ENCODE peak calls at places on chromosomes 1 and 21, in six cellular contexts. E is Panc1, H is left ventricle myocardium inferior, B is kidney epithelial cell, Q is prostate gland, A is fibroblast of lung. D is an unnamed sample.

GRCh38 chr1:232340448-232340847 is 289.5 kb downstream of the SIPA1L2 start:
- DNase-seq in E (no peak), H (no peak), B (no peak), Q (no peak), A (no peak), D (no peak)

GRCh38 chr1:29977550-29977949 is 741.2 kb downstream of the PTPRU start:
- DNase-seq in E (no peak), H (no peak), B (no peak), Q (no peak), A (no peak), D (no peak)

GRCh38 chr1:43455205-43455889 is 1.6 kb upstream of the HYI start:
- DNase-seq in E (no peak), H (no peak), B (no peak), Q (no peak), A (no peak), D (no peak)

GRCh38 chr1:22048351-22049192 is 3.9 kb upstream of the CDC42 start:
- DNase-seq in E (no peak), H (no peak), B (no peak), Q (no peak), A (no peak), D (no peak)

GRCh38 chr1:45979074-45979777 is 153.2 kb downstream of the PIK3R3 start:
- DNase-seq in E (peak; percentile 64), H (no peak), B (no peak), Q (no peak), A (peak; percentile 50), D (no peak)

GRCh38 chr21:45455321-45456013 is 50.5 kb downstream of the COL18A1 start:
- DNase-seq in E (no peak), H (peak; percentile 55), B (no peak), Q (peak; percentile 61), A (peak; percentile 61), D (no peak)

GRCh38 chr21:28737671-28738279 is 254.9 kb downstream of the LTN1 start:
- DNase-seq in E (no peak), H (no peak), B (no peak), Q (no peak), A (peak; percentile 30), D (no peak)

GRCh38 chr1:66852870-66853269 is 51.8 kb upstream of the INSL5 start:
- DNase-seq in E (no peak), H (no peak), B (no peak), Q (no peak), A (no peak), D (no peak)

GRCh38 chr1:153465728-153466625 is 5.5 kb upstream of the S100A7 start:
- DNase-seq in E (no peak), H (peak; percentile 36), B (no peak), Q (no peak), A (peak; percentile 29), D (peak; percentile 21)

GRCh38 chr1:157652859-157653493 is 47.6 kb downstream of the FCRL3 start:
- DNase-seq in E (no peak), H (no peak), B (no peak), Q (no peak), A (no peak), D (peak; percentile 86)

DNA sequence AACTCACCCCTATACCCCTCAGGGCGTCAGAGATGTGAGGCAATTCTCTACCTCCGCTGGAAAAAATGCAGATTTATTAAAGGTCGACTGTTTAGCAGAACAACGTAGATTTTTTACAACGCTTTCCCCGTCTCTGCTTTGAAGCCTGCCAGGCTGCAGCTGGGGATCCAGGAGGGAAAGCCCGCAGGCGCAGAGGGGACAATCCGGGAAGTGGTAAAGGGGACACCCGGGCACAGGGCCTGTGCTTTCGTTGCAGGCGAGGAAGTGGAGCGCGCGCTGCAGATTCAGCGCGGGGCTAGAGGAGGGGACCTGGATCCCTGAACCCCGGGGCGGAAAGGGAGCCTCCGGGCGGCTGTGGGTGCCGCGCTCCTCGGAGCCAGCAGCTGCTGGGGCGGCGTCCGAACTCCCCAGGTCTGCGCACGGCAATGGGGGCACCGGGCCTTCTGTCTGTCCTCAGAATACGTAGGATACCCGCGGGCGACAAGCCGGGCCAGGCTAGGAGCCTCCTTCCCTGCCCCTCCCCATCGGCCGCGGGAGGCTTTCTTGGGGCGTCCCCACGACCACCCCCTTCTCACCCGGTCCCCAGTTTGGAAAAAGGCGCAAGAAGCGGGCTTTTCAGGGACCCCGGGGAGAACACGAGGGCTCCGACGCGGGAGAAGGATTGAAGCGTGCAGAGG is 5.5 kb downstream of the SIM2 start:
- DNase-seq in E (no peak), H (no peak), B (no peak), Q (no peak), A (no peak), D (no peak)
- H3K4me3 ChIP-seq in E (no peak overlapping the region), H (peak overlapping the region; percentile 30), B (peak overlapping the region; percentile 26), Q (no peak overlapping the region), A (no peak overlapping the region), D (no peak overlapping the region)

DNA sequence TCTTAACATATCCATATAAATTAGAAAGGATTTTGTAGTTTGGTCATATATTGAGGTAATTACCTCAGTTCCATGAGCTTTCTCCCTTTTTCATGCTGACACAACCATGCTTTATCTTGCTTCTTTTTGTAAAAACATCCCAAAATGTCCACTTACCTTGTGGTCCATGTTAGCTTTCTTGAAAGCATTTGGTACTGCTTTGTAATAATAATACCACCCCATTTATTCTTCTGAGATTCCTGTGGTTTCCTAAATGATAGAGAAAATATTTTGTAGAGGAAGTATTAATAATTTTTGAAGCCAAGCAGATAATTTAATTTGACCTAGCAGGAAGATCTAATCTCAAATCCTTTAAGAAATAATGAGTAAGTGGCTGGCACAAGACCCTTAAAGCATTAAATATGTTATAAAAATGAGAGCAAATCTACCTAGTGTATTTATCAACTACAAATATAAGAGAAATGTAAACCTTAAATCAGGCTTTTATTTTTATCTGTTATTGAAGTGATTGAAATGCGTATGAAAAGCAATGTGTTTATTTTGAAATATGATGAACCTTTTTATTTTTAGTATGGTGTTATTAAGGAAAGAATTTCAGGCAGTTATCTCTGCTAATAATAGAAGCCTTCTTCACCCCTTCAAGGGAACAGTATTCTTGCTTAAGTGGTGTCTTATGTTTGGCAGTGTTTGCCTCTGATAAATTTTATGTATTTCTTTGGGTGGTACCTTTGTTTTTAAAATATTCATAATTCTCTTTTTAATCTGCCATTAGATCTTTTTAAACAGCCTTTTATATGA is 9.2 kb downstream of the PRKAA2 start:
- DNase-seq in E (no peak), H (no peak), B (no peak), Q (no peak), A (no peak), D (no peak)
- H3K4me3 ChIP-seq in E (no peak overlapping the region), H (peak overlapping the region; percentile 36), B (no peak overlapping the region), Q (no peak overlapping the region), A (no peak overlapping the region), D (no peak overlapping the region)

GRCh38 chr1:91092503-91092902 is 70.7 kb upstream of the ZNF644 start:
- DNase-seq in E (no peak), H (no peak), B (peak; percentile 2), Q (no peak), A (no peak), D (no peak)
- H3K4me3 ChIP-seq in E (no peak overlapping the region), H (no peak overlapping the region), B (no peak overlapping the region), Q (no peak overlapping the region), A (no peak overlapping the region), D (no peak overlapping the region)

GRCh38 chr1:151401125-151401788 is 1.9 kb downstream of the PSMB4 start:
- DNase-seq in E (no peak), H (no peak), B (no peak), Q (no peak), A (no peak), D (no peak)
- H3K4me3 ChIP-seq in E (no peak overlapping the region), H (peak overlapping the region; percentile 95), B (no peak overlapping the region), Q (no peak overlapping the region), A (no peak overlapping the region), D (no peak overlapping the region)

GRCh38 chr1:38014724-38015424 is 2.3 kb downstream of the UTP11 start:
- DNase-seq in E (no peak), H (no peak), B (no peak), Q (no peak), A (no peak), D (no peak)

GRCh38 chr1:38018864-38019343 is 6.4 kb downstream of the UTP11 start:
- DNase-seq in E (no peak), H (no peak), B (no peak), Q (no peak), A (peak; percentile 75), D (no peak)

GRCh38 chr1:38013027-38013588 is 574 bp downstream of the UTP11 start:
- DNase-seq in E (no peak), H (no peak), B (no peak), Q (no peak), A (peak; percentile 80), D (no peak)

GRCh38 chr1:38014171-38014570 is 1.6 kb downstream of the UTP11 start:
- DNase-seq in E (no peak), H (no peak), B (no peak), Q (no peak), A (no peak), D (no peak)

DNA sequence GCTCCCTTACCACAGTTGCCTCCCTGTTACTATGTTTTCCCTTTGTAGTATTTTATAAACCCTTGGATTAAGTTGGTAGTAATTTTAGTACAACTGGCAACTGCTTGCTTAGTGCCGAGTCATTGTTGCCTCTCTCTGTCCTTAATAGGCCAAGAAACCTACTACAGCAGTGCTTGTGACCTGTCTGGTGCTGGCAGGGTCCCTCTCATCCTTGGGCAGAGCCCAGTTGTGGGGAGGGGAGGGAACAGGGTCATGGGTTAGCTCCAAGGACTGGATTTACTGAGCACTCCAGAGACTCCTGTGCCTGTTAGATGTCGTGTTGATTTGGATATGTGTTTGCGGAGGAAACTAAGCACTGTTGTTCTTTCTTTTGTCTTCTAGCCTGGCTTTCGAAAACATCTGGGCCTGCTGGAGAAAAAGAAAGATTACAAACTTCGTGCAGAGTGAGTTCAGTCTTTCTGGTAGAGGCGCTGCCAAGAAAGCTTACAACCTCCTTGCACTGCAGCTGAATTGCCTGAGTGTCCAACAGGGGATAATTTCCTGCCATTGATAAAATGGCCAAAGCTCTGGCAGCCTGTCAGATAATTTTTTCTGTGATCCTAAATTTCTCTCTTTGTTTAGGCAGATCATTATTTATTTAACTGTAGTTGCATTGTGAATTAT is 3.6 kb downstream of the UTP11 start:
- DNase-seq in E (no peak), H (no peak), B (no peak), Q (no peak), A (peak; percentile 44), D (no peak)
- H3K4me3 ChIP-seq in E (no peak overlapping the region), H (peak overlapping the region; percentile 13), B (no peak overlapping the region), Q (no peak overlapping the region), A (peak overlapping the region; percentile 14), D (no peak overlapping the region)

DNA sequence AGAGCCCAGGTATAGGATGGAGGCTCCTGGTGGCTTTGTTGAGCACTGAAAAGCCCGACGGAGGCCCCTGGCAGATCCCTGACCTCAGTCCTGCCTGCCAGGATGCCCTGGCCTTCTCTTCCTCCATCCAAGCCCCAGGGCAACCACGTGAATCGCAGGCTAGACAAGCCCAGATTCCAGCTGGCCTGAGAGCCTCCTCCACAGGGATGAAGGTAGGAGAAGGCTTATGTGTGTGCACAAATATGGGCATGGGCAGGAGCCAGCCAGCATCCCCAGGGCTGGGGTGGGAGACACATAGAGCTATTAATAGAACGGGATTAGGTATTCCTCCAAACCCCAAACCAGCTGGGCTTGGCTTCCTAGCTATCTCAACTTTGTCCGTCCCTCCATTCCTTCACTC is 4.0 kb upstream of the EXTL1 start:
- DNase-seq in E (no peak), H (no peak), B (no peak), Q (no peak), A (no peak), D (no peak)
- H3K4me3 ChIP-seq in E (no peak overlapping the region), H (no peak overlapping the region), B (no peak overlapping the region), Q (no peak overlapping the region), A (no peak overlapping the region), D (no peak overlapping the region)

D was measured in Jurkat, Clone E6-1.